ENCODE peak calls at places on chromosomes 3 and 15, in six cellular contexts. F is cardiac fibroblast, U is ureter, L is foreskin keratinocyte, D is PC-3, Q is NCI-H2081. K is an unnamed sample.

GRCh38 chr15:34262362-34262761 is 37.5 kb downstream of the EMC4 start:
- DNase-seq in Q (no peak), D (no peak), L (no peak), U (no peak), F (no peak), K (no peak)

GRCh38 chr3:42020681-42021307 is 58.9 kb upstream of the ULK4 start:
- DNase-seq in D (peak), L (peak), Q (no peak), F (peak), U (no peak), K (peak)

GRCh38 chr15:80019168-80019745 is 40.2 kb upstream of the ZFAND6 start:
- DNase-seq in L (no peak), Q (no peak), D (no peak), U (no peak), F (no peak), K (no peak)

GRCh38 chr3:152359385-152360248 is 90.9 kb downstream of the MBNL1 start:
- DNase-seq in U (no peak), F (no peak), L (peak), D (peak), Q (no peak), K (no peak)

GRCh38 chr3:139173372-139174108 is 128.8 kb upstream of the PRR23C start:
- DNase-seq in F (peak), L (no peak), D (peak), Q (peak), U (no peak), K (peak)

GRCh38 chr3:134359121-134360010 is 14.9 kb downstream of the AMOTL2 start:
- DNase-seq in L (no peak), Q (no peak), F (no peak), U (no peak), D (no peak), K (no peak)

GRCh38 chr3:24881239-24881638 is 386.6 kb upstream of the THRB start:
- DNase-seq in U (no peak), L (no peak), D (no peak), F (no peak), Q (no peak), K (no peak)

GRCh38 chr15:100338971-100339444 is 2.8 kb downstream of the ADAMTS17 start:
- DNase-seq in Q (peak), L (peak), U (peak), F (peak), D (peak), K (peak)

GRCh38 chr3:65575376-65575840 is 463.3 kb downstream of the MAGI1 start:
- DNase-seq in F (peak), Q (no peak), L (peak), U (no peak), D (peak), K (peak)

GRCh38 chr3:30231277-30232141 is 374.9 kb upstream of the TGFBR2 start:
- DNase-seq in F (peak), L (no peak), D (no peak), Q (no peak), U (no peak), K (peak)

GRCh38 chr15:75380773-75381172 is 12.4 kb upstream of the MAN2C1 start:
- DNase-seq in U (no peak), F (no peak), D (no peak), L (no peak), Q (no peak), K (no peak)

GRCh38 chr15:55197362-55197705 is 593 bp upstream of the RSL24D1 start:
- DNase-seq in D (no peak), F (no peak), Q (no peak), L (no peak), U (no peak), K (no peak)

GRCh38 chr3:33278106-33278672 is 947 bp downstream of the FBXL2 start:
- DNase-seq in F (peak), Q (peak), L (peak), D (peak), U (no peak), K (peak)

GRCh38 chr3:102089904-102090492 is 240.7 kb downstream of the NFKBIZ start:
- DNase-seq in U (no peak), L (peak), D (peak), Q (peak), F (peak), K (peak)

GRCh38 chr3:142436936-142437585 is 10.8 kb downstream of the XRN1 start:
- DNase-seq in D (no peak), L (no peak), Q (no peak), U (no peak), F (no peak), K (no peak)

GRCh38 chr3:147393261-147393964 is 12.9 kb downstream of the ZIC4 start:
- DNase-seq in F (no peak), L (no peak), D (no peak), Q (peak), U (no peak), K (no peak)

GRCh38 chr3:107220538-107220937 is 156.7 kb upstream of the CCDC54 start:
- DNase-seq in U (no peak), L (no peak), Q (no peak), D (no peak), F (peak), K (no peak)

GRCh38 chr3:24145981-24146822 is 201.1 kb downstream of the NR1D2 start:
- DNase-seq in L (peak), U (no peak), D (peak), Q (no peak), F (peak), K (peak)

GRCh38 chr3:197286678-197287077 is 11.7 kb downstream of the DLG1 start:
- DNase-seq in Q (no peak), F (no peak), L (no peak), D (no peak), U (no peak), K (no peak)

GRCh38 chr3:27532426-27532825 is 48.2 kb upstream of the SLC4A7 start:
- DNase-seq in U (no peak), Q (no peak), F (no peak), D (no peak), L (no peak), K (no peak)

GRCh38 chr3:8712045-8712870 is 21.3 kb upstream of the CAV3 start:
- DNase-seq in D (peak), U (no peak), L (peak), F (peak), Q (peak), K (peak)

GRCh38 chr3:133576169-133576568 is 2.7 kb downstream of the CDV3 start:
- DNase-seq in Q (no peak), D (no peak), F (peak), L (no peak), U (no peak), K (no peak)

GRCh38 chr15:28262438-28262837 is 59.5 kb downstream of the HERC2 start:
- DNase-seq in U (no peak), Q (no peak), F (no peak), D (no peak), L (no peak), K (no peak)

GRCh38 chr3:13229291-13229949 is 156.2 kb upstream of the IQSEC1 start:
- DNase-seq in Q (peak), D (peak), U (no peak), L (peak), F (peak), K (peak)

GRCh38 chr3:3800685-3801509 is 1.7 kb downstream of the LRRN1 start:
- DNase-seq in D (no peak), L (no peak), F (no peak), U (peak), Q (no peak), K (no peak)

K was measured in MCF 10A.